ENCODE peak calls at places on chromosomes 11 and 22, in four cellular contexts. Z is NB4, C is fibroblast of gingiva, W is transverse colon. M is an unnamed sample.

GRCh38 chr11:14114269-14114668 is 151.7 kb downstream of the SPON1 start:
- DNase-seq in Z (no peak), C (no peak), W (no peak), M (no peak)

GRCh38 chr11:17930544-17931144 is 82.2 kb downstream of the SERGEF start:
- DNase-seq in Z (peak), C (no peak), W (no peak), M (no peak)

GRCh38 chr11:656866-657265 is 19.8 kb downstream of the DRD4 start:
- DNase-seq in Z (no peak), C (no peak), W (no peak), M (no peak)

GRCh38 chr11:14687943-14688627 is 44.5 kb downstream of the PDE3B start:
- DNase-seq in Z (no peak), C (no peak), W (no peak), M (no peak)

GRCh38 chr11:33040127-33040861 is 922 bp downstream of the TCP11L1 start:
- DNase-seq in Z (no peak), C (no peak), W (no peak), M (peak)

GRCh38 chr11:4539603-4540219 is 5.3 kb upstream of the OR52M1 start:
- DNase-seq in Z (peak), C (peak), W (peak), M (peak)

GRCh38 chr22:32206774-32207758 is 2.2 kb upstream of the RFPL2 start:
- DNase-seq in Z (peak), C (no peak), W (peak), M (peak)

GRCh38 chr11:128727320-128727719 is 33.4 kb downstream of the FLI1 start:
- DNase-seq in Z (peak), C (no peak), W (no peak), M (no peak)

GRCh38 chr11:120523196-120523595 is 11.6 kb downstream of the GRIK4 start:
- DNase-seq in Z (no peak), C (no peak), W (no peak), M (no peak)

GRCh38 chr22:46079093-46079860 is 71.0 kb upstream of the PPARA start:
- DNase-seq in Z (no peak), C (no peak), W (peak), M (no peak)